ENCODE peak calls at places on chromosome 1, in seven cellular contexts. One of them, this sample, is unnamed.

GRCh38 chr1:63821650-63822049 is 47.8 kb downstream of the ROR1 start:
- DNase-seq in right cardiac atrium: no peak
- DNase-seq in spleen: no peak
- DNase-seq in psoas muscle: no peak
- DNase-seq in PC-9: peak
- DNase-seq in right atrium auricular region: no peak
- DNase-seq in effector memory CD4-positive, alpha-beta T cell: no peak
- DNase-seq in this sample: no peak

GRCh38 chr1:36913016-36913415 is 121.3 kb downstream of the GRIK3 start:
- DNase-seq in psoas muscle: no peak
- DNase-seq in right atrium auricular region: no peak
- DNase-seq in PC-9: no peak
- DNase-seq in spleen: no peak
- DNase-seq in effector memory CD4-positive, alpha-beta T cell: no peak
- DNase-seq in right cardiac atrium: no peak
- DNase-seq in this sample: no peak

GRCh38 chr1:35737111-35737510 is 18.4 kb upstream of the C1orf216 start:
- DNase-seq in right atrium auricular region: no peak
- DNase-seq in right cardiac atrium: no peak
- DNase-seq in psoas muscle: no peak
- DNase-seq in spleen: no peak
- DNase-seq in PC-9: no peak
- DNase-seq in effector memory CD4-positive, alpha-beta T cell: no peak
- DNase-seq in this sample: no peak

GRCh38 chr1:27145934-27146354 is 9.0 kb downstream of the SLC9A1 start:
- DNase-seq in spleen: no peak
- DNase-seq in right cardiac atrium: no peak
- DNase-seq in effector memory CD4-positive, alpha-beta T cell: no peak
- DNase-seq in right atrium auricular region: peak
- DNase-seq in psoas muscle: peak
- DNase-seq in PC-9: peak
- DNase-seq in this sample: peak

GRCh38 chr1:55353709-55354620 is 138.8 kb upstream of the USP24 start:
- DNase-seq in effector memory CD4-positive, alpha-beta T cell: no peak
- DNase-seq in spleen: no peak
- DNase-seq in right atrium auricular region: no peak
- DNase-seq in right cardiac atrium: no peak
- DNase-seq in psoas muscle: peak
- DNase-seq in PC-9: no peak
- DNase-seq in this sample: no peak

GRCh38 chr1:206117151-206117948 is at the start of gene AVPR1B:
- DNase-seq in psoas muscle: peak
- DNase-seq in spleen: peak
- DNase-seq in right cardiac atrium: peak
- DNase-seq in effector memory CD4-positive, alpha-beta T cell: no peak
- DNase-seq in PC-9: no peak
- DNase-seq in right atrium auricular region: peak
- DNase-seq in this sample: peak

GRCh38 chr1:100443739-100444571 is 91.6 kb downstream of the CDC14A start:
- DNase-seq in PC-9: no peak
- DNase-seq in spleen: no peak
- DNase-seq in right atrium auricular region: no peak
- DNase-seq in right cardiac atrium: no peak
- DNase-seq in psoas muscle: no peak
- DNase-seq in effector memory CD4-positive, alpha-beta T cell: no peak
- DNase-seq in this sample: no peak

GRCh38 chr1:7691557-7691956 is 79.5 kb upstream of the VAMP3 start:
- DNase-seq in effector memory CD4-positive, alpha-beta T cell: no peak
- DNase-seq in right atrium auricular region: no peak
- DNase-seq in spleen: no peak
- DNase-seq in PC-9: no peak
- DNase-seq in psoas muscle: no peak
- DNase-seq in right cardiac atrium: no peak
- DNase-seq in this sample: no peak

GRCh38 chr1:182664281-182664680 is 20.1 kb downstream of the RGS8 start:
- DNase-seq in effector memory CD4-positive, alpha-beta T cell: no peak
- DNase-seq in psoas muscle: no peak
- DNase-seq in PC-9: no peak
- DNase-seq in right atrium auricular region: no peak
- DNase-seq in right cardiac atrium: no peak
- DNase-seq in spleen: no peak
- DNase-seq in this sample: no peak

GRCh38 chr1:113993766-113994165 is 14.5 kb downstream of the OLFML3 start:
- DNase-seq in PC-9: no peak
- DNase-seq in right cardiac atrium: no peak
- DNase-seq in psoas muscle: no peak
- DNase-seq in right atrium auricular region: no peak
- DNase-seq in spleen: no peak
- DNase-seq in effector memory CD4-positive, alpha-beta T cell: no peak
- DNase-seq in this sample: no peak

GRCh38 chr1:165353731-165354671 is 2.5 kb downstream of the LMX1A start:
- DNase-seq in spleen: no peak
- DNase-seq in PC-9: no peak
- DNase-seq in right atrium auricular region: no peak
- DNase-seq in right cardiac atrium: no peak
- DNase-seq in psoas muscle: no peak
- DNase-seq in effector memory CD4-positive, alpha-beta T cell: no peak
- DNase-seq in this sample: no peak

GRCh38 chr1:178580096-178580495 is 67.2 kb downstream of the TEX35 start:
- DNase-seq in right cardiac atrium: no peak
- DNase-seq in spleen: no peak
- DNase-seq in PC-9: no peak
- DNase-seq in psoas muscle: no peak
- DNase-seq in right atrium auricular region: no peak
- DNase-seq in effector memory CD4-positive, alpha-beta T cell: no peak
- DNase-seq in this sample: no peak

GRCh38 chr1:178580876-178581275 is 68.0 kb downstream of the TEX35 start:
- DNase-seq in psoas muscle: no peak
- DNase-seq in spleen: no peak
- DNase-seq in PC-9: no peak
- DNase-seq in right cardiac atrium: no peak
- DNase-seq in effector memory CD4-positive, alpha-beta T cell: no peak
- DNase-seq in right atrium auricular region: no peak
- DNase-seq in this sample: no peak

GRCh38 chr1:178579562-178579961 is 66.7 kb downstream of the TEX35 start:
- DNase-seq in psoas muscle: no peak
- DNase-seq in right atrium auricular region: no peak
- DNase-seq in right cardiac atrium: no peak
- DNase-seq in PC-9: no peak
- DNase-seq in spleen: no peak
- DNase-seq in effector memory CD4-positive, alpha-beta T cell: no peak
- DNase-seq in this sample: no peak

GRCh38 chr1:178579095-178579494 is 66.2 kb downstream of the TEX35 start:
- DNase-seq in spleen: no peak
- DNase-seq in effector memory CD4-positive, alpha-beta T cell: no peak
- DNase-seq in right cardiac atrium: no peak
- DNase-seq in right atrium auricular region: no peak
- DNase-seq in PC-9: no peak
- DNase-seq in psoas muscle: no peak
- DNase-seq in this sample: no peak

GRCh38 chr1:178581351-178581951 is 68.5 kb downstream of the TEX35 start:
- DNase-seq in PC-9: no peak
- DNase-seq in psoas muscle: no peak
- DNase-seq in spleen: peak
- DNase-seq in right atrium auricular region: no peak
- DNase-seq in effector memory CD4-positive, alpha-beta T cell: no peak
- DNase-seq in right cardiac atrium: no peak
- DNase-seq in this sample: no peak
- H3K4me3 ChIP-seq in PC-9: no peak
- H3K4me3 ChIP-seq in psoas muscle: no peak
- H3K4me3 ChIP-seq in spleen: no peak
- H3K4me3 ChIP-seq in right atrium auricular region: no peak
- H3K4me3 ChIP-seq in effector memory CD4-positive, alpha-beta T cell: no peak
- H3K4me3 ChIP-seq in right cardiac atrium: no peak
- H3K4me3 ChIP-seq in this sample: no peak

GRCh38 chr1:160192234-160192633 is 1.9 kb downstream of the CASQ1 start:
- DNase-seq in spleen: no peak
- DNase-seq in right cardiac atrium: no peak
- DNase-seq in effector memory CD4-positive, alpha-beta T cell: no peak
- DNase-seq in PC-9: no peak
- DNase-seq in psoas muscle: no peak
- DNase-seq in right atrium auricular region: no peak
- DNase-seq in this sample: no peak

GRCh38 chr1:160191756-160192155 is 1.4 kb downstream of the CASQ1 start:
- DNase-seq in spleen: no peak
- DNase-seq in PC-9: no peak
- DNase-seq in right cardiac atrium: no peak
- DNase-seq in right atrium auricular region: no peak
- DNase-seq in effector memory CD4-positive, alpha-beta T cell: no peak
- DNase-seq in psoas muscle: no peak
- DNase-seq in this sample: no peak

GRCh38 chr1:160194737-160195059 is 4.3 kb downstream of the CASQ1 start:
- DNase-seq in PC-9: no peak
- DNase-seq in right cardiac atrium: no peak
- DNase-seq in effector memory CD4-positive, alpha-beta T cell: no peak
- DNase-seq in spleen: no peak
- DNase-seq in psoas muscle: no peak
- DNase-seq in right atrium auricular region: no peak
- DNase-seq in this sample: no peak

GRCh38 chr1:160193832-160194736 is 3.7 kb downstream of the CASQ1 start:
- DNase-seq in spleen: no peak
- DNase-seq in effector memory CD4-positive, alpha-beta T cell: no peak
- DNase-seq in right atrium auricular region: no peak
- DNase-seq in PC-9: no peak
- DNase-seq in right cardiac atrium: no peak
- DNase-seq in psoas muscle: no peak
- DNase-seq in this sample: peak

GRCh38 chr1:160193091-160193819 is 2.9 kb downstream of the CASQ1 start:
- DNase-seq in spleen: peak
- DNase-seq in psoas muscle: peak
- DNase-seq in right atrium auricular region: peak
- DNase-seq in effector memory CD4-positive, alpha-beta T cell: peak
- DNase-seq in PC-9: peak
- DNase-seq in right cardiac atrium: peak
- DNase-seq in this sample: peak
- H3K4me3 ChIP-seq in spleen: no peak
- H3K4me3 ChIP-seq in psoas muscle: peak
- H3K4me3 ChIP-seq in right atrium auricular region: no peak
- H3K4me3 ChIP-seq in effector memory CD4-positive, alpha-beta T cell: no peak
- H3K4me3 ChIP-seq in PC-9: no peak
- H3K4me3 ChIP-seq in right cardiac atrium: no peak
- H3K4me3 ChIP-seq in this sample: no peak

DNA sequence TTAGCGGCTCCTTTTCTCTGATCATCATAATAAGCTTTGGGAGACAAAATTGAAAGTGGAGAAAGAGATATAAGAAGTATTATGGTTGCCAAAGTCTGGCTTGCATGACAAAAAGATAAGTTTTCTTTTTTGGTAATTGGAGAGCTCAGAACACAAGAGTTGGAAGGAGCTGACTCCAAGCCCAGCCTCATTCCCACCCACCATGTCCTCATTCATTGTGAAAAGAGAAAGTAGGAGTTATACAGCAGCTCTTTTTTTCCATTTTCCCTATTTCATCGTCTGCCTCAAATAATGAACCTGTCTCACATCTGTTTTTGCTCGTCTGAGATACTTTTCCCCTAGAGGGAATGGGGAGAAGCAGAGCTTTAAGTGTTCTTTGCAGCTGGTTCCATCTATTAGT is 34.8 kb downstream of the AGT start:
- DNase-seq in right atrium auricular region: no peak
- DNase-seq in spleen: no peak
- DNase-seq in PC-9: no peak
- DNase-seq in effector memory CD4-positive, alpha-beta T cell: no peak
- DNase-seq in right cardiac atrium: no peak
- DNase-seq in psoas muscle: no peak
- DNase-seq in this sample: no peak
- H3K4me3 ChIP-seq in right atrium auricular region: no peak
- H3K4me3 ChIP-seq in spleen: no peak
- H3K4me3 ChIP-seq in PC-9: no peak
- H3K4me3 ChIP-seq in effector memory CD4-positive, alpha-beta T cell: no peak
- H3K4me3 ChIP-seq in right cardiac atrium: no peak
- H3K4me3 ChIP-seq in psoas muscle: no peak
- H3K4me3 ChIP-seq in this sample: no peak

GRCh38 chr1:15155760-15156743 is 2.5 kb downstream of the TMEM51 start:
- DNase-seq in psoas muscle: no peak
- DNase-seq in PC-9: no peak
- DNase-seq in right cardiac atrium: no peak
- DNase-seq in effector memory CD4-positive, alpha-beta T cell: no peak
- DNase-seq in right atrium auricular region: no peak
- DNase-seq in spleen: no peak
- DNase-seq in this sample: no peak

GRCh38 chr1:15153842-15154479 is 414 bp downstream of the TMEM51 start:
- DNase-seq in psoas muscle: peak
- DNase-seq in spleen: peak
- DNase-seq in effector memory CD4-positive, alpha-beta T cell: no peak
- DNase-seq in right atrium auricular region: no peak
- DNase-seq in PC-9: peak
- DNase-seq in right cardiac atrium: peak
- DNase-seq in this sample: no peak

GRCh38 chr1:15154480-15155036 is 1.0 kb downstream of the TMEM51 start:
- DNase-seq in right cardiac atrium: peak
- DNase-seq in psoas muscle: peak
- DNase-seq in PC-9: no peak
- DNase-seq in right atrium auricular region: no peak
- DNase-seq in effector memory CD4-positive, alpha-beta T cell: no peak
- DNase-seq in spleen: no peak
- DNase-seq in this sample: no peak

GRCh38 chr1:15156807-15157380 is 3.3 kb downstream of the TMEM51 start:
- DNase-seq in PC-9: no peak
- DNase-seq in effector memory CD4-positive, alpha-beta T cell: no peak
- DNase-seq in spleen: no peak
- DNase-seq in right atrium auricular region: no peak
- DNase-seq in right cardiac atrium: no peak
- DNase-seq in psoas muscle: no peak
- DNase-seq in this sample: no peak

DNA sequence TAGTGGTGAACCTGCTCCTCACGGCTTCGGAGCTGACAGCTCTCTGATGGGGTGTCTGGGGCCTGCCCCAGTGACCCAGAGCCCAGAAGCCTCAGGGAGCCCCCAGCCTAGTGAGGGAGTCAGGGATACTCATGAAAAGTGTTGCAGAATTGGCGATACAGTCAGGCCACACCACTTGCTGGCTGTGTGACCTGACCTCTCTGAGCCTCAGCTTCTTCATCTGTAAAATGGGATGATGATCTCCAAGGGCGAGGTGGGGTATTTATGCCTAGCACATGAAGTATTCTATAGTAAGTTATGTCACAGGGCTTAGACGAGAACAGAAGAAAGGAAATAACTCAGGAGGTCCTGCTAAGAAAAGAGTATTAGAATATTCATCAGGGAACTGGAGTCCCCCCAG is 1.6 kb downstream of the TMEM51 start:
- DNase-seq in effector memory CD4-positive, alpha-beta T cell: no peak
- DNase-seq in right cardiac atrium: no peak
- DNase-seq in right atrium auricular region: no peak
- DNase-seq in spleen: no peak
- DNase-seq in PC-9: no peak
- DNase-seq in psoas muscle: no peak
- DNase-seq in this sample: no peak
- H3K4me3 ChIP-seq in effector memory CD4-positive, alpha-beta T cell: no peak
- H3K4me3 ChIP-seq in right cardiac atrium: no peak
- H3K4me3 ChIP-seq in right atrium auricular region: no peak
- H3K4me3 ChIP-seq in spleen: no peak
- H3K4me3 ChIP-seq in PC-9: no peak
- H3K4me3 ChIP-seq in psoas muscle: peak
- H3K4me3 ChIP-seq in this sample: no peak

DNA sequence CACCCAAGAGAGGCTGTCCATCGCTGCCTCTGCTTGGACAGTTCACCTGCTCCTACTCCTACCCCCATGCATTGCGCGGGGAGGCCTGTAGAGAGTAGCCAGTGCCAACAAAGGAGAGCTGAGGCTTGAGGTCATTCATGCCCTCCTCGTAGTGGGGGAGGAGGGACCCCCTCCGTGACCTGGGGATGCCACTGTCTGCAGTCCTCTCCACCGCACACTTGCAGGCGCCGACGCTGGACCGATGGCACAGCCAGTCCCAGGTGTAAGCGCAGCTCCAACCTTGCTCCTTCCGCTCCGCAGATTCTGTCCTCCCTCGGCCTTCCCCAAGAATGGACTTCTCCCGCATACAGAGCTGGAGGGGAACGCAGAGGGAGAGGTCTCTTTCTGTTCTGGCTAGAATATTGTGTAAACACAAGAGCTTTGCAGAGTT is 672 bp upstream of the PHLDA3 start:
- DNase-seq in right cardiac atrium: no peak
- DNase-seq in psoas muscle: no peak
- DNase-seq in right atrium auricular region: no peak
- DNase-seq in PC-9: no peak
- DNase-seq in spleen: no peak
- DNase-seq in effector memory CD4-positive, alpha-beta T cell: no peak
- DNase-seq in this sample: no peak
- H3K4me3 ChIP-seq in right cardiac atrium: no peak
- H3K4me3 ChIP-seq in psoas muscle: peak
- H3K4me3 ChIP-seq in right atrium auricular region: peak
- H3K4me3 ChIP-seq in PC-9: peak
- H3K4me3 ChIP-seq in spleen: peak
- H3K4me3 ChIP-seq in effector memory CD4-positive, alpha-beta T cell: peak
- H3K4me3 ChIP-seq in this sample: no peak